ENCODE peak calls at places on chromosome 13, in six cellular contexts. G is NCI-H1092 treated with DMSO at 0.1 percent for 48 hours; C is NCI-H345; S is thoracic aorta; Y is lower lobe of right lung; J is activated naive CD4-positive, alpha-beta T cell treated with Interleukin-2 at 50 U/mL for 16 hours. V is an unnamed sample.
A peak's percentile ranks its signal among the peaks of the same experiment; 100 is the strongest.

GRCh38 chr13:20185657-20186056 is 7.1 kb downstream of the GJB2 start:
- DNase-seq in Y (no peak), G (no peak), J (no peak), C (no peak), S (no peak), V (no peak)

GRCh38 chr13:98751397-98752110 is 918 bp downstream of the SLC15A1 start:
- DNase-seq in S (no peak), J (no peak), Y (no peak), C (no peak), G (no peak), V (no peak)

GRCh38 chr13:109744512-109745051 is 41.8 kb downstream of the IRS2 start:
- DNase-seq in J (no peak), C (peak; percentile 56), Y (no peak), S (no peak), G (peak; percentile 79), V (peak; percentile 77)

GRCh38 chr13:33251131-33251629 is 34.4 kb downstream of the STARD13 start:
- DNase-seq in G (no peak), C (no peak), Y (no peak), J (no peak), S (peak; percentile 12), V (peak; percentile 92)

GRCh38 chr13:44703371-44703770 is 127.2 kb upstream of the TSC22D1 start:
- DNase-seq in Y (no peak), J (no peak), C (no peak), S (no peak), G (no peak), V (peak; percentile 49)

GRCh38 chr13:78875792-78876580 is 217.0 kb upstream of the OBI1 start:
- DNase-seq in S (no peak), C (no peak), Y (no peak), G (no peak), J (no peak), V (no peak)

GRCh38 chr13:97242755-97243497 is 20.8 kb downstream of the MBNL2 start:
- DNase-seq in Y (no peak), J (no peak), C (no peak), S (no peak), G (no peak), V (no peak)

GRCh38 chr13:72144625-72145024 is 277.6 kb upstream of the DACH1 start:
- DNase-seq in C (no peak), G (no peak), S (no peak), Y (no peak), J (no peak), V (no peak)

GRCh38 chr13:45372189-45373115 is 31.5 kb upstream of the TPT1 start:
- DNase-seq in G (no peak), Y (no peak), S (no peak), J (no peak), C (no peak), V (no peak)

GRCh38 chr13:74930402-74931165 is 551.4 kb downstream of the TBC1D4 start:
- DNase-seq in Y (no peak), C (no peak), G (no peak), S (no peak), J (no peak), V (peak; percentile 67)

GRCh38 chr13:95605426-95606125 is 38.9 kb downstream of the DZIP1 start:
- DNase-seq in J (no peak), C (no peak), G (no peak), S (no peak), Y (no peak), V (no peak)

GRCh38 chr13:59472134-59472533 is 691.6 kb downstream of the DIAPH3 start:
- DNase-seq in Y (no peak), C (no peak), J (no peak), S (no peak), G (no peak), V (no peak)

GRCh38 chr13:27662738-27663470 is 41.2 kb downstream of the POLR1D start:
- DNase-seq in S (no peak), C (no peak), Y (no peak), J (no peak), G (no peak), V (no peak)

GRCh38 chr13:51269039-51269438 is 46.8 kb downstream of the FAM124A start:
- DNase-seq in Y (no peak), C (no peak), J (no peak), S (no peak), G (no peak), V (no peak)

GRCh38 chr13:95677564-95678386 is 836 bp downstream of the DNAJC3 start:
- DNase-seq in Y (no peak), C (no peak), G (no peak), S (no peak), J (no peak), V (no peak)

GRCh38 chr13:100128373-100128772 is 39.5 kb downstream of the PCCA start:
- DNase-seq in S (no peak), Y (no peak), C (no peak), G (no peak), J (no peak), V (peak; percentile 25)

GRCh38 chr13:66675620-66676019 is 554.5 kb downstream of the PCDH9 start:
- DNase-seq in C (no peak), S (no peak), J (no peak), G (no peak), Y (no peak), V (peak; percentile 85)

GRCh38 chr13:42883142-42883541 is 101.8 kb downstream of the FAM216B start:
- DNase-seq in J (no peak), C (no peak), S (no peak), G (no peak), Y (no peak), V (no peak)

GRCh38 chr13:45807520-45808099 is 43.9 kb downstream of the SIAH3 start:
- DNase-seq in C (peak; percentile 38), Y (no peak), S (no peak), G (peak; percentile 59), J (peak; percentile 6), V (peak; percentile 15)

GRCh38 chr13:25844559-25845434 is 207.0 kb downstream of the SHISA2 start:
- DNase-seq in S (no peak), Y (no peak), J (no peak), G (no peak), C (no peak), V (no peak)

GRCh38 chr13:25690582-25690981 is 318.8 kb downstream of the ATP8A2 start:
- DNase-seq in Y (no peak), S (no peak), G (peak; percentile 37), J (no peak), C (no peak), V (no peak)

GRCh38 chr13:35954207-35954560 is 177.0 kb downstream of the DCLK1 start:
- DNase-seq in J (no peak), G (peak; percentile 76), S (no peak), Y (no peak), C (no peak), V (no peak)

GRCh38 chr13:43374621-43375020 is 351.2 kb downstream of the DNAJC15 start:
- DNase-seq in C (no peak), J (no peak), Y (no peak), S (no peak), G (no peak), V (no peak)

GRCh38 chr13:44298314-44298713 is 75.3 kb upstream of the SERP2 start:
- DNase-seq in C (no peak), J (no peak), Y (no peak), S (no peak), G (no peak), V (no peak)

GRCh38 chr13:99604636-99605035 is 103.4 kb downstream of the TM9SF2 start:
- DNase-seq in S (no peak), J (no peak), Y (no peak), G (no peak), C (no peak), V (no peak)

GRCh38 chr13:46343279-46343949 is 43.6 kb downstream of the RUBCNL start:
- DNase-seq in G (no peak), S (no peak), Y (no peak), J (no peak), C (no peak), V (no peak)

GRCh38 chr13:90427322-90428272 is 919.9 kb upstream of the MIR17HG start:
- DNase-seq in S (no peak), Y (no peak), J (no peak), G (no peak), C (peak; percentile 2), V (no peak)

GRCh38 chr13:73602295-73602694 is 531.9 kb downstream of the KLF12 start:
- DNase-seq in S (no peak), J (no peak), Y (no peak), G (no peak), C (no peak), V (no peak)

GRCh38 chr13:60043262-60043661 is 120.5 kb downstream of the DIAPH3 start:
- DNase-seq in Y (no peak), G (no peak), S (no peak), J (no peak), C (no peak), V (no peak)

GRCh38 chr13:113022391-113023216 is 53.6 kb downstream of the MCF2L start:
- DNase-seq in G (no peak), S (no peak), C (no peak), Y (no peak), J (no peak), V (no peak)

V was measured in skeletal muscle cell.